ENCODE peak calls at places on chromosomes 3 and 15, in four cellular contexts. A is uterus, U is Panc1, C is OCI-LY7. X is an unnamed sample.
A peak's percentile ranks its signal among the peaks of the same experiment; 100 is the strongest.

GRCh38 chr3:30554317-30554690 is 52.1 kb upstream of the TGFBR2 start:
- DNase-seq in U (no peak), C (no peak), A (no peak), X (no peak)

GRCh38 chr3:64214697-64215018 is 10.6 kb downstream of the PRICKLE2 start:
- DNase-seq in A (peak; percentile 70), U (no peak), C (no peak), X (no peak)

GRCh38 chr3:119924111-119925094 is 142.5 kb downstream of the NR1I2 start:
- DNase-seq in C (no peak), U (no peak), A (no peak), X (no peak)

GRCh38 chr15:66960519-66960918 is 104.9 kb upstream of the SMAD3 start:
- DNase-seq in A (no peak), C (no peak), U (no peak), X (no peak)

GRCh38 chr3:58539636-58540035 is 2.6 kb upstream of the ACOX2 start:
- DNase-seq in C (no peak), U (no peak), A (no peak), X (no peak)

GRCh38 chr3:170606675-170607074 is 20.8 kb upstream of the SLC7A14 start:
- DNase-seq in U (no peak), C (no peak), A (no peak), X (no peak)

GRCh38 chr3:191869738-191870418 is 408.9 kb downstream of the PYDC2 start:
- DNase-seq in U (no peak), A (no peak), C (no peak), X (no peak)

GRCh38 chr3:195241592-195242355 is 29.2 kb downstream of the XXYLT1 start:
- DNase-seq in C (no peak), A (peak; percentile 9), U (no peak), X (no peak)

GRCh38 chr3:151976211-151977050 is 103.0 kb downstream of the SUCNR1 start:
- DNase-seq in U (peak; percentile 95), C (no peak), A (no peak), X (no peak)

GRCh38 chr3:181454451-181455027 is 257.2 kb upstream of the SOX2 start:
- DNase-seq in U (no peak), A (no peak), C (no peak), X (no peak)

GRCh38 chr3:65785065-65785645 is 253.6 kb downstream of the MAGI1 start:
- DNase-seq in C (peak; percentile 57), U (peak; percentile 12), A (no peak), X (no peak)

GRCh38 chr3:54262943-54263342 is 140.6 kb downstream of the CACNA2D3 start:
- DNase-seq in C (no peak), A (no peak), U (no peak), X (no peak)

GRCh38 chr15:80127911-80128310 is 24.9 kb upstream of the FAH start:
- DNase-seq in A (no peak), C (no peak), U (no peak), X (no peak)

GRCh38 chr3:184513276-184514150 is 48.1 kb upstream of the EPHB3 start:
- DNase-seq in A (peak; percentile 87), C (peak; percentile 65), U (peak; percentile 46), X (peak; percentile 85)

GRCh38 chr3:133478624-133479023 is 78.8 kb downstream of the BFSP2 start:
- DNase-seq in C (no peak), A (no peak), U (no peak), X (no peak)

GRCh38 chr3:111864821-111865656 is 6.0 kb downstream of the PHLDB2 start:
- DNase-seq in U (no peak), C (no peak), A (peak; percentile 24), X (no peak)

GRCh38 chr3:25103391-25103790 is 324.7 kb upstream of the RARB start:
- DNase-seq in C (no peak), A (no peak), U (no peak), X (no peak)

GRCh38 chr3:9791127-9791526 is 1.1 kb downstream of the TADA3 start:
- DNase-seq in C (no peak), A (no peak), U (no peak), X (no peak)

GRCh38 chr15:68553594-68553993 is 25.2 kb upstream of the CORO2B start:
- DNase-seq in U (no peak), A (no peak), C (no peak), X (no peak)

GRCh38 chr15:82768414-82769081 is 37.3 kb downstream of the FSD2 start:
- DNase-seq in A (no peak), C (no peak), U (no peak), X (no peak)

GRCh38 chr3:188187055-188187454 is 33.1 kb downstream of the LPP start:
- DNase-seq in C (peak; percentile 37), A (no peak), U (peak; percentile 24), X (no peak)

GRCh38 chr3:72744330-72744729 is 103.9 kb downstream of the SHQ1 start:
- DNase-seq in C (no peak), A (no peak), U (no peak), X (no peak)

GRCh38 chr15:33825453-33825852 is 142.8 kb upstream of the CHRM5 start:
- DNase-seq in U (no peak), C (no peak), A (no peak), X (no peak)

GRCh38 chr15:94692697-94693096 is 461.3 kb downstream of the MCTP2 start:
- DNase-seq in A (no peak), C (no peak), U (no peak), X (no peak)

GRCh38 chr3:183951459-183951858 is 66.2 kb downstream of the ABCC5 start:
- DNase-seq in U (no peak), A (no peak), C (no peak), X (no peak)

DNA sequence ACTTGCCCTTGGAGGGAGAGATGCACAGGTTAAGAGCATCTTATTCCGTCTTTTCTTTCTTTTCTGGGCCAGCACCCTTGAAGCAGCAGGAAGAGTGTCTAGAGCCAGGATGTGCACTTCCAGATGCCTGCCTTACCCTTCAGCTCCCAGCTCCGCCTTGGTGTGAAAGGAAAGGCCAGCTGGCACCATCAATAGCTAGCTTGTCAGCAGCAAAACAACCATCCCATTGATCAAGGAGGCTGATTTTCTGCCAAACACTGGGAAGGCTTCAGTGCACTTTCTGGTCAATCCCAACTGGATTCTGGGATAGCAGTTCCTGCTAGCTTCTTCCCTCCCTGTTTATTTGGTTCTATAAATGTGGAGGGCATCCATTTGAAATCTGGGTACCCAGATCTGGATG is 110.9 kb upstream of the GALNT15 start:
- DNase-seq in C (no peak), U (no peak), A (no peak), X (no peak)
- H3K4me1 ChIP-seq in C (no peaks in the 10 kb centered on the region), U (peaks cover 35% of the 10 kb centered on the region), A (peaks cover 4% of the 10 kb centered on the region), X (peaks cover 42% of the 10 kb centered on the region)

DNA sequence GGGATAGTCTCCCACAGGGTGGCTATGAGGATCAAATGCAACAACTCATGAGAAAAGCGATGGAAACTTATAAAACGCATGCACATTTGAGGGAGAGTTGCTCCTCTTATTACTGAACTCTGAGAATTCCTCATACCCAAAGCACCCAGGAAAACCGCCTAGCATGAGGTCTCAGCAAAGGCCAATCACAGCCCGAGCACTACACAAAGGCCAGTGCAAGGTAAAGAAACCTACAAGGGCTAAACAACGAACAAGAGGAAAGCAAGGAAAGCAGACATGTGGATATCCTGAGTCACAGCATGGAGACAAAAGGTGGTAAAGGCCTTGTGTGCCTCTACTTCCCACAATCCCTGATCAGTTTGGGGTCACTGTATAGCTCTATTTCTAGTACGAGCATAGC is 7.1 kb downstream of the RAB43 start:
- DNase-seq in A (no peak), U (no peak), C (no peak), X (no peak)
- H3K4me1 ChIP-seq in A (no peaks in the 10 kb centered on the region), U (peaks cover 31% of the 10 kb centered on the region), C (peaks cover 40% of the 10 kb centered on the region), X (peaks cover 26% of the 10 kb centered on the region)

GRCh38 chr3:53147903-53148400 is 13.1 kb upstream of the PRKCD start:
- DNase-seq in U (no peak), C (no peak), A (no peak), X (no peak)
- H3K4me1 ChIP-seq in U (peaks cover 5% of the 10 kb centered on the region), C (no peaks in the 10 kb centered on the region), A (no peaks in the 10 kb centered on the region), X (peaks cover 7% of the 10 kb centered on the region)

GRCh38 chr15:41125063-41125669 is 9.1 kb upstream of the INO80 start:
- DNase-seq in C (no peak), A (no peak), U (no peak), X (no peak)

GRCh38 chr15:41121951-41122350 is 5.9 kb upstream of the INO80 start:
- DNase-seq in C (no peak), U (no peak), A (no peak), X (no peak)

GRCh38 chr15:41125950-41126642 is 10.0 kb upstream of the INO80 start:
- DNase-seq in C (no peak), U (no peak), A (no peak), X (no peak)

GRCh38 chr15:41122849-41123248 is 6.8 kb upstream of the INO80 start:
- DNase-seq in U (no peak), C (no peak), A (no peak), X (no peak)

DNA sequence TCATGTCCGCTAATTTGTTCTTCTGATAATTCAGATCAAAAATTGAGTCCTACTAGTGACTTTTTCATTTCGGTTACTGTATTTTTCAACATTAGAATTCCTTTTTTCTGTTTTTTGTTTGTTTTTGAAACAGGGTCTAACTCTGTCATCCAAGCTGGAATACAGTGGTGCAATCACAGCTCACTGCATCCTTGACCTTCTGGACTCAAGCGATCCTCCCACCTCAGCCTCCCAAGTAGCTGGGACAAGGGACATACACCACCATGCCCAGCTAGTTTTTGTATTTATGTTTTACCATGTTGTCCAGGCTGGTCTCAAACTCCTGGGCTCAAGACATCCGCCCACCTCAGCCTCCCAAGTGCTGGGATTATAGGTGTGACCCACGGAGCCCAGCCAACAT is 8.0 kb upstream of the INO80 start:
- DNase-seq in A (no peak), U (no peak), C (no peak), X (no peak)
- H3K4me1 ChIP-seq in A (no peaks in the 10 kb centered on the region), U (no peaks in the 10 kb centered on the region), C (no peaks in the 10 kb centered on the region), X (no peaks in the 10 kb centered on the region)

GRCh38 chr15:41493902-41494189 is 172 bp downstream of the ITPKA start:
- DNase-seq in C (no peak), A (no peak), U (no peak), X (no peak)
- H3K4me1 ChIP-seq in C (peaks cover 22% of the 10 kb centered on the region), A (peaks cover 10% of the 10 kb centered on the region), U (peaks cover 5% of the 10 kb centered on the region), X (peaks cover 39% of the 10 kb centered on the region)

GRCh38 chr15:101185336-101185735 is 66.5 kb downstream of the CHSY1 start:
- DNase-seq in C (no peak), U (no peak), A (no peak), X (no peak)
- H3K4me1 ChIP-seq in C (no peaks in the 10 kb centered on the region), U (peaks cover 35% of the 10 kb centered on the region), A (no peaks in the 10 kb centered on the region), X (peaks cover 82% of the 10 kb centered on the region)

GRCh38 chr15:31350771-31351170 is 24.1 kb downstream of the KLF13 start:
- DNase-seq in C (no peak), U (no peak), A (no peak), X (no peak)
- H3K4me1 ChIP-seq in C (peaks cover 97% of the 10 kb centered on the region), U (peaks cover 12% of the 10 kb centered on the region), A (peaks cover 23% of the 10 kb centered on the region), X (peaks cover 100% of the 10 kb centered on the region)

X was measured in left ventricle myocardium inferior.